ENCODE peak calls at places on chromosome 10, in seven cellular contexts. G, O, P, E, Q, Y and H are unnamed samples.

GRCh38 chr10:86655173-86655540 is 810 bp downstream of the OPN4 start:
- DNase-seq in E (peak), O (no peak), G (no peak), P (no peak), Q (no peak), Y (no peak), H (no peak)

GRCh38 chr10:93124580-93125318 is 51.1 kb downstream of the CYP26A1 start:
- DNase-seq in Y (no peak), Q (no peak), G (no peak), P (no peak), E (no peak), O (no peak), H (no peak)

GRCh38 chr10:93591065-93591808 is 9.8 kb downstream of the RBP4 start:
- DNase-seq in E (peak), Q (no peak), G (no peak), P (no peak), Y (no peak), O (no peak), H (no peak)

GRCh38 chr10:114593240-114593792 is 64.8 kb downstream of the ABLIM1 start:
- DNase-seq in P (no peak), Y (no peak), O (no peak), Q (no peak), G (no peak), E (no peak), H (no peak)

GRCh38 chr10:29542723-29543122 is 92.0 kb downstream of the SVIL start:
- DNase-seq in Q (no peak), G (no peak), Y (no peak), E (no peak), P (no peak), O (no peak), H (no peak)

GRCh38 chr10:84205049-84205852 is 10.9 kb downstream of the CDHR1 start:
- DNase-seq in O (peak), Q (peak), P (peak), Y (peak), G (no peak), E (no peak), H (peak)

GRCh38 chr10:50531388-50532077 is 92.2 kb downstream of the SGMS1 start:
- DNase-seq in O (no peak), Q (no peak), G (no peak), Y (no peak), P (no peak), E (no peak), H (no peak)

GRCh38 chr10:30529373-30529998 is 95.5 kb downstream of the MAP3K8 start:
- DNase-seq in G (peak), E (peak), Q (no peak), P (no peak), Y (no peak), O (no peak), H (no peak)

GRCh38 chr10:123007558-123008378 is 827 bp downstream of the IKZF5 start:
- DNase-seq in P (peak), G (no peak), Q (peak), E (no peak), O (peak), Y (peak), H (peak)

GRCh38 chr10:66058594-66058993 is 867.2 kb upstream of the LRRTM3 start:
- DNase-seq in O (no peak), E (no peak), P (no peak), G (no peak), Q (no peak), Y (no peak), H (no peak)

GRCh38 chr10:103921248-103921647 is 3.3 kb upstream of the STN1 start:
- DNase-seq in Q (no peak), O (no peak), E (no peak), Y (no peak), G (no peak), P (no peak), H (no peak)

GRCh38 chr10:47372726-47373125 is 11.4 kb downstream of the ZNF488 start:
- DNase-seq in Y (no peak), G (no peak), Q (no peak), P (no peak), O (no peak), E (peak), H (no peak)

GRCh38 chr10:112752268-112752667 is 197.8 kb upstream of the TCF7L2 start:
- DNase-seq in G (no peak), O (peak), E (no peak), Y (peak), P (no peak), Q (no peak), H (peak)

GRCh38 chr10:97689637-97690036 is 2.6 kb upstream of the AVPI1 start:
- DNase-seq in Q (peak), P (peak), Y (peak), G (no peak), O (peak), E (no peak), H (peak)

GRCh38 chr10:64430690-64431323 is 909.6 kb downstream of the REEP3 start:
- DNase-seq in Q (no peak), Y (peak), G (no peak), P (peak), E (no peak), O (peak), H (peak)

GRCh38 chr10:47361293-47361692 is 13.1 kb downstream of the RBP3 start:
- DNase-seq in P (no peak), E (peak), O (peak), Y (peak), Q (peak), G (no peak), H (peak)

GRCh38 chr10:30348378-30348776 is 701 bp downstream of the MTPAP start:
- DNase-seq in Q (no peak), O (no peak), Y (no peak), G (no peak), E (no peak), P (no peak), H (no peak)

GRCh38 chr10:110901954-110902819 is 16.8 kb downstream of the BBIP1 start:
- DNase-seq in Y (peak), E (no peak), G (no peak), P (peak), Q (peak), O (peak), H (peak)

GRCh38 chr10:49627644-49628247 is 13.9 kb downstream of the CHAT start:
- DNase-seq in Y (no peak), P (no peak), O (no peak), E (no peak), G (peak), Q (no peak), H (no peak)

GRCh38 chr10:85618841-85619240 is 747.8 kb downstream of the GRID1 start:
- DNase-seq in P (no peak), E (no peak), Y (no peak), O (no peak), Q (no peak), G (no peak), H (no peak)

GRCh38 chr10:77504196-77504869 is 133.3 kb downstream of the KCNMA1 start:
- DNase-seq in Y (peak), Q (peak), P (no peak), G (no peak), E (no peak), O (peak), H (peak)

GRCh38 chr10:91885362-91886079 is 23.8 kb downstream of the FGFBP3 start:
- DNase-seq in Q (no peak), P (no peak), G (no peak), E (no peak), O (no peak), Y (no peak), H (no peak)

GRCh38 chr10:129962092-129962494 is 2.0 kb downstream of the EBF3 start:
- DNase-seq in O (no peak), Q (no peak), G (no peak), P (no peak), Y (peak), E (no peak), H (peak)

GRCh38 chr10:113297226-113297625 is 255.6 kb upstream of the HABP2 start:
- DNase-seq in Y (peak), O (peak), P (peak), G (no peak), E (no peak), Q (peak), H (no peak)

GRCh38 chr10:30565449-30565848 is 64.1 kb downstream of the LYZL2 start:
- DNase-seq in P (no peak), G (no peak), O (no peak), Y (no peak), Q (peak), E (no peak), H (no peak)

GRCh38 chr10:132337019-132337418 is 5.0 kb downstream of the LRRC27 start:
- DNase-seq in G (no peak), P (no peak), O (no peak), Q (peak), E (no peak), Y (no peak), H (no peak)

GRCh38 chr10:22612316-22612715 is 102.1 kb downstream of the PIP4K2A start:
- DNase-seq in G (no peak), Y (no peak), P (no peak), E (no peak), Q (no peak), O (no peak), H (no peak)

GRCh38 chr10:77328272-77328816 is 309.3 kb downstream of the KCNMA1 start:
- DNase-seq in O (peak), E (no peak), Q (peak), Y (peak), G (no peak), P (no peak), H (peak)

GRCh38 chr10:92914478-92915066 is 66.3 kb downstream of the EXOC6 start:
- DNase-seq in Y (peak), O (peak), Q (peak), E (no peak), G (no peak), P (peak), H (peak)

GRCh38 chr10:60732240-60733188 is 45.8 kb upstream of the CDK1 start:
- DNase-seq in O (no peak), G (no peak), E (no peak), P (no peak), Q (no peak), Y (no peak), H (no peak)

GRCh38 chr10:100009793-100010676 is at the start of gene DNMBP:
- DNase-seq in Y (peak), P (no peak), G (peak), O (peak), E (peak), Q (peak), H (peak)

GRCh38 chr10:47287365-47287802 is 12.6 kb upstream of the GDF10 start:
- DNase-seq in Y (no peak), E (no peak), P (no peak), Q (no peak), O (no peak), G (no peak), H (no peak)

GRCh38 chr10:103839867-103840746 is 15.3 kb downstream of the SH3PXD2A start:
- DNase-seq in P (no peak), Q (no peak), O (no peak), G (peak), Y (no peak), E (peak), H (no peak)

GRCh38 chr10:45373003-45373782 is 823 bp upstream of the ALOX5 start:
- DNase-seq in G (peak), Q (no peak), E (no peak), Y (no peak), P (no peak), O (no peak), H (no peak)

DNA sequence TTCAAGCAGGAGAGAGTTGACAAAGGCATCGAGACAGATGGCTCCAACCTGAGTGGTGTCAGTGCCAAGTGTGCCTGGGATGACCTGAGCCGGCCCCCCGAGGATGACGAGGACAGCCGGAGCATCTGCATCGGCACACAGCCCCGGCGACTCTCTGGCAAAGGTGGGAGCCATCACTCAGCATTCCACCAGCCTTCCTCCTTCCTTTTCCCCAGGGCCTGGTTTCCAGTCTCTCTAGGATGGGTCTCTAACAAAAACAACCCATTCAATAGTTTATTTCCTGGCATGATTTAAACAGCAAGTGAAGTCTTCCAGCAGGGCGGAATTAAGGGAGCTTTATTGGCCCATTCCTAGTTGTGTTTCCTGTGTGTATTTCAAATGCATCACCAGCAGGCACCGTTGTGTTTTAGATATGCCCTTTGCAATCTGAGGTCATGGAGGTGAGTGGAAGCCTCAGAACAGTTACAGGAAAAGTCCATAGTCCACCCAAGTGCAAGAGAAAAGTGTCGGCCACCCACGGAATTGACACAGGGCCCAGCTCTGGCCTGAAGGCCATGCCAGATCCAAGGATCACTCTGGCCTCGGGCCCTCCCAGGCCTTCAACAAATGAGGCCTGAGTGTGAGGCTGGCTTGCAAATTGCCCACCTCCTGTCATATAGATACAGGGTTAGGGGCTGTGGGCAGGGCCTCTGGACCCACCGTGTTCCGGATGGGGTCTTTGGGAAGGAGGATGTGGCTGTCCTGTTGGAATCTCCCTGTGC is 47.0 kb upstream of the TRIM8 start:
- DNase-seq in P (no peak), E (no peak), Q (no peak), O (no peak), G (no peak), Y (no peak), H (no peak)
- H3K4me3 ChIP-seq in P (no peak), E (no peak), Q (no peak), O (no peak), G (no peak), Y (no peak), H (no peak)

DNA sequence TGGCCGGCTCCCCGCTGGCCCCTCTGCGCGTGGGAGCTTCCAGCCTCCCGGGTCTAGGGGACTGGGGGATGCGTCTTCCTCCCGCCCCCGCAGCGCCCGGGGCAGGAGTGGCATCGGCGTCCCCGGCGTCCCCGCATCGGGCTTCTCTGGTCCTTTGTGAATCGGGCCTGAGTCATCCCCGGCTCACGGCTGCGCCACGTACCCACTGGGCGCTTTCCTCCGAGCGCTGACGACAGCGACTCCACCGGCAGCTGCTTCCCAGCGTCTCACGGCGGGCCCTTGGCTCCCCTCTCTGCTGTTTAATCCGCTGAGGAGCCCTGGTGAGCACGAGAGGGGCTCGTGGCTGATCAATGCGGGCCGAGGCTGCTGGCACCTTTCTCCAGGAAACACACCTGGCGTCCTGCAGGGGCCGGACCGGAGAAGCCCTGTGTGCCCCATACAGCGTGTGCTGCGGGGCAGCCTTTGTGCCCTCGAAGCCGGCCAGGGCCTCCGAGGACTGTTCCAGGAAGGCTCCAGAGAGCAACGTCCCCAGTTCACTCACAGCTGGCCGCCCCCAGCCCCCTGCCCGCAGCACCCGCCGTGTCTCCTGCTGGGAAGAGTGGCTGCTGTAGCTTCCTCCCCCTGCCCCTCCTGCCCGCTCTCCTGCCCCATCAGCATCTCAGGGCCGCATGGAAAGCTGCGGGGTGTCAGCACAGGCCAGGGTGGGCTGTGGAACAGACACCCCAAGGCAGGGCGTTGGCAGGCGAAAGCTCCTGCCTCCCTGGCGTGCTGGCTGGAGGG is 95.5 kb upstream of the DIP2C start:
- DNase-seq in O (peak), E (peak), P (peak), G (peak), Q (peak), Y (peak), H (peak)
- TF ChIP-seq CTCF in O (peak), E (no peak), P (peak), G (no peak), Q (no peak), Y (peak), H (peak)

DNA sequence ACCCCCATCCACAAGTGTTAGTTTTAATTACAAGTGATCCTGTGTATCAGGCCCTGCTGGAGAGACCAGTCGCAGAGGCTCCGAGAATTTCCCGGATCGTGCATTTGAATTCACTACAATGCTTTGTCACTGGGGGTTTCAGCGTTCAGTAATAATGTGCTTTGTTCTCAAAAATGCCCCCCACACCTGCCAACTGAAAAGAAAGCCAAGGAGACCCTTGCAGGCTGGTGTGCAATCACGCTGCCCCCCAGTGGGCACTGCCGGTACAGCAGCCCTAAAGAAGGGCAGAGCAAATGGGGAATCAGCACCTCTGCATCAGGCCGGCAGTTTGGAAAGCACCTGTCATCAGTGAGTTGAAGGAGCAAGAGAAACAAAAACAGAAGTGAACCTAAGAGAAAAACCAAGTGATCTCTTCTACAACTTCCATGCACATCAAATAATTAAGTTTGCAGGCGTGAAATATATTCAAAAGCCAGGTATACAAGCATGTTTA is 177.6 kb downstream of the PARD3 start:
- DNase-seq in G (peak), Y (peak), O (no peak), E (no peak), Q (peak), P (no peak), H (peak)
- H3K4me3 ChIP-seq in G (no peak), Y (no peak), O (no peak), E (no peak), Q (no peak), P (no peak), H (no peak)

DNA sequence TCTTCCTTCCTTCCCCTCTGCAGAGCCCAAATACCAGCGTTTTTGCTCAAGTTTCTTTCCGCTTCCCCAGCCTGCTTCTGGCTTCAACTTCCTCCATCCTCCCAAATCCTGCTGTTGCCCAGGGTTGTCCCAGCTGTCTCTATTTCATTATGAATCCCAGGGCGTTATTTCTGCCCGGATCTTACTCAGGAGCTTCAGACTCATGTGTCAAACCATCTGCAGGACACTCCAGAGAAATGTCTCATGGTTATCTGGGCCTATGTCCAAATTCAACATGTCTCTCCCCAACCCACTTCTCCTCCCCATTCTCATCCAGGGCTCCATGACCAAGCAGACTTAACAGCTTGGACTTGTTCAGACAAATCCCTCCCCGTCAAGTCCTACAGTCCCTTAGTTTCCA is 15.6 kb downstream of the ARHGAP22 start:
- DNase-seq in Y (peak), P (no peak), O (peak), G (no peak), Q (peak), E (no peak), H (peak)
- TF ChIP-seq CTCF in Y (no peak), P (no peak), O (no peak), G (no peak), Q (no peak), E (no peak), H (no peak)

DNA sequence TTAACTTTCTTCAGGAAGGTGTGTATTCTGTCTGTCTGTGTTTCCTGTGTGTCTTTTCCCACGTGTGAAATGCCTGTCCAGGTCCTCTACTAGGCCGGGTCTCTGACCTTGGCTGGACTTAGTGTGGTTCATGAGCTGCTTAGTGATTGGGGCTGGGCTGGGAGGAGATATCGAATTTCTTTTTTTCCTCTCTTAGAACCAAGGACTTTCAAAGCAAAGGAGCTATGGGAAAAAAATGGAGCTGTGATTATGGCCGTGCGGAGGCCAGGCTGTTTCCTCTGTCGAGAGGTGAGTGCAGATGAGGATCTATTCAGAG is 13.8 kb downstream of the PRXL2A start:
- DNase-seq in Q (no peak), O (no peak), P (no peak), Y (no peak), E (no peak), G (no peak), H (no peak)
- H3K4me3 ChIP-seq in Q (no peak), O (no peak), P (no peak), Y (no peak), E (no peak), G (no peak), H (no peak)

GRCh38 chr10:75399461-75400162 is 2.0 kb downstream of the ZNF503 start:
- DNase-seq in E (no peak), P (no peak), Y (peak), Q (peak), G (peak), O (peak), H (peak)
- TF ChIP-seq CTCF in E (peak), P (peak), Y (peak), Q (peak), G (peak), O (peak), H (peak)

GRCh38 chr10:79247373-79248137 is 99.7 kb upstream of the PPIF start:
- DNase-seq in Q (no peak), E (no peak), G (no peak), P (no peak), O (no peak), Y (no peak), H (no peak)

GRCh38 chr10:79245539-79246208 is 101.6 kb upstream of the PPIF start:
- DNase-seq in Q (no peak), G (no peak), Y (no peak), O (peak), E (no peak), P (no peak), H (no peak)

GRCh38 chr10:79248341-79248931 is 98.8 kb upstream of the PPIF start:
- DNase-seq in Y (no peak), E (no peak), O (no peak), G (peak), Q (peak), P (no peak), H (no peak)

GRCh38 chr10:79246209-79246581 is 101.1 kb upstream of the PPIF start:
- DNase-seq in E (peak), Y (no peak), O (peak), Q (no peak), P (no peak), G (no peak), H (peak)

GRCh38 chr10:79246606-79247275 is 100.5 kb upstream of the PPIF start:
- DNase-seq in Y (peak), E (peak), G (no peak), O (peak), Q (peak), P (no peak), H (peak)
- H3K4me3 ChIP-seq in Y (no peak), E (peak), G (no peak), O (no peak), Q (no peak), P (no peak), H (no peak)